ENCODE peak calls at places on chromosomes 4 and X, in five cellular contexts. One of them, this sample, is unnamed.

GRCh38 chr4:24824720-24825119 is 29.3 kb downstream of the SOD3 start:
- DNase-seq in colonic mucosa: no peak
- DNase-seq in endothelial cell of umbilical vein: no peak
- DNase-seq in HCT116: no peak
- DNase-seq in H1: no peak
- DNase-seq in this sample: no peak

GRCh38 chr4:56861365-56861764 is 39.9 kb upstream of the SPINK2 start:
- DNase-seq in H1: no peak
- DNase-seq in colonic mucosa: no peak
- DNase-seq in HCT116: no peak
- DNase-seq in endothelial cell of umbilical vein: no peak
- DNase-seq in this sample: peak; percentile 31

GRCh38 chr4:186642998-186643397 is 80.7 kb downstream of the FAT1 start:
- DNase-seq in colonic mucosa: no peak
- DNase-seq in HCT116: no peak
- DNase-seq in endothelial cell of umbilical vein: no peak
- DNase-seq in H1: no peak
- DNase-seq in this sample: no peak

GRCh38 chr4:138235419-138235952 is 6.7 kb downstream of the SLC7A11 start:
- DNase-seq in HCT116: peak; percentile 15
- DNase-seq in colonic mucosa: no peak
- DNase-seq in H1: no peak
- DNase-seq in endothelial cell of umbilical vein: peak; percentile 96
- DNase-seq in this sample: peak; percentile 86

GRCh38 chrX:20459410-20460350 is 193.0 kb upstream of the RPS6KA3 start:
- DNase-seq in endothelial cell of umbilical vein: no peak
- DNase-seq in H1: no peak
- DNase-seq in HCT116: no peak
- DNase-seq in colonic mucosa: no peak
- DNase-seq in this sample: no peak

GRCh38 chrX:45824471-45824870 is 623.8 kb upstream of the DIPK2B start:
- DNase-seq in H1: no peak
- DNase-seq in HCT116: peak; percentile 89
- DNase-seq in colonic mucosa: no peak
- DNase-seq in endothelial cell of umbilical vein: peak; percentile 92
- DNase-seq in this sample: peak; percentile 96

GRCh38 chrX:66638591-66639500 is at the start of gene EDA2R:
- DNase-seq in endothelial cell of umbilical vein: peak; percentile 30
- DNase-seq in HCT116: no peak
- DNase-seq in H1: peak; percentile 47
- DNase-seq in colonic mucosa: peak; percentile 44
- DNase-seq in this sample: no peak

GRCh38 chrX:30301977-30302376 is 7.2 kb downstream of the NR0B1 start:
- DNase-seq in endothelial cell of umbilical vein: no peak
- DNase-seq in H1: no peak
- DNase-seq in colonic mucosa: no peak
- DNase-seq in HCT116: no peak
- DNase-seq in this sample: peak; percentile 48

GRCh38 chr4:146398404-146398803 is 123.3 kb downstream of the SLC10A7 start:
- DNase-seq in H1: no peak
- DNase-seq in colonic mucosa: no peak
- DNase-seq in endothelial cell of umbilical vein: no peak
- DNase-seq in HCT116: no peak
- DNase-seq in this sample: no peak

GRCh38 chr4:127781303-127782024 is 658 bp upstream of the HSPA4L start:
- DNase-seq in colonic mucosa: no peak
- DNase-seq in endothelial cell of umbilical vein: no peak
- DNase-seq in HCT116: no peak
- DNase-seq in H1: no peak
- DNase-seq in this sample: peak; percentile 27

GRCh38 chr4:176439611-176440010 is 119.8 kb downstream of the SPCS3 start:
- DNase-seq in endothelial cell of umbilical vein: no peak
- DNase-seq in H1: no peak
- DNase-seq in colonic mucosa: no peak
- DNase-seq in HCT116: no peak
- DNase-seq in this sample: no peak

GRCh38 chr4:41865306-41865980 is 69.8 kb upstream of the TMEM33 start:
- DNase-seq in H1: peak; percentile 55
- DNase-seq in HCT116: no peak
- DNase-seq in endothelial cell of umbilical vein: no peak
- DNase-seq in colonic mucosa: no peak
- DNase-seq in this sample: no peak

GRCh38 chr4:186642530-186642929 is 81.1 kb downstream of the FAT1 start:
- DNase-seq in HCT116: no peak
- DNase-seq in endothelial cell of umbilical vein: no peak
- DNase-seq in H1: no peak
- DNase-seq in colonic mucosa: no peak
- DNase-seq in this sample: no peak

DNA sequence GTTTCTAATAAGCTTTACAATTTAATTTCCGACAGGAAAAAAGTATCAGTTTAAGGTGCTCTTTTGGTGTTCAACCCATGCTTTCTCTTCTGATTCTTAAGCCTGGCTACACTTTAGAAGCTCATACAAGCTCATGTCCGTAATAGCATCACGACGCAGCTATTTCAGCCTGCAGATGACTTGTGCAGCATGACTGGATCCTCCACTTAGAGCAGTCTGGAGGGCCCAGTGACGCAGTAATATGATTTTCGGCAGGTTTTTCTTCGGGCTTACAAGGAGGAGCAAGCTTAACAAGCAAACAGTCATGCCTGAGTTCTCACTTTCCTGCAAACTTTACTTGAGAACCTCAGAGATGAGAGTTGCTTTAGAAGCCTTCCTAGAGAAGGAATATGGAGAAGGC is 85.3 kb upstream of the MAML3 start:
- DNase-seq in colonic mucosa: no peak
- DNase-seq in endothelial cell of umbilical vein: no peak
- DNase-seq in HCT116: no peak
- DNase-seq in H1: no peak
- DNase-seq in this sample: no peak
- H3K9ac ChIP-seq in colonic mucosa: no peak overlapping the region
- H3K9ac ChIP-seq in endothelial cell of umbilical vein: no peak overlapping the region
- H3K9ac ChIP-seq in HCT116: no peak overlapping the region
- H3K9ac ChIP-seq in H1: no peak overlapping the region
- H3K9ac ChIP-seq in this sample: no peak overlapping the region

GRCh38 chr4:87975466-87975865 is at the start of gene SPP1:
- DNase-seq in colonic mucosa: no peak
- DNase-seq in H1: no peak
- DNase-seq in HCT116: no peak
- DNase-seq in endothelial cell of umbilical vein: no peak
- DNase-seq in this sample: no peak
- H3K9ac ChIP-seq in colonic mucosa: no peak within 1 kb of the TSS
- H3K9ac ChIP-seq in H1: no peak within 1 kb of the TSS
- H3K9ac ChIP-seq in HCT116: no peak within 1 kb of the TSS
- H3K9ac ChIP-seq in endothelial cell of umbilical vein: no peak within 1 kb of the TSS
- H3K9ac ChIP-seq in this sample: no peak within 1 kb of the TSS

DNA sequence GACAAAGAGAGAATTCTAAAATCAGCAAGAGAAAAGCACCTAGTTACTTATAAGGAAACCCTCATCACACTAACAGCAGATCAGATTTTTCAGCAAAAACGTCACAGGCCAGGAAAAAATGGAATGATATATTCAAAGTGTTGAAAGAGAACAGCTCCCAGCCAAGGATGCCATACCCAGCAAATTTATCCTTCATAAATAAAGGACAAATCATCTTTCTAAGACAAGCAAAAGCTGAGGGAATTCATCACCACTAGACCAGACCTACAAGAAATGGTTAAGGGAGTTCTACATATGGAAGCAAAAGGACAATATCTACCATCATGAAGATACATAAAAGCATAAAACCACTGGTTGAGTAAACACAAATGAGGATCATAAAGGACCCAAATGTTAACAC is 53.6 kb downstream of the MANBA start:
- DNase-seq in HCT116: no peak
- DNase-seq in colonic mucosa: no peak
- DNase-seq in endothelial cell of umbilical vein: no peak
- DNase-seq in H1: no peak
- DNase-seq in this sample: no peak
- H3K9ac ChIP-seq in HCT116: no peak overlapping the region
- H3K9ac ChIP-seq in colonic mucosa: no peak overlapping the region
- H3K9ac ChIP-seq in endothelial cell of umbilical vein: no peak overlapping the region
- H3K9ac ChIP-seq in H1: no peak overlapping the region
- H3K9ac ChIP-seq in this sample: no peak overlapping the region

GRCh38 chr4:140740906-140741670 is 15.1 kb downstream of the TBC1D9 start:
- DNase-seq in endothelial cell of umbilical vein: no peak
- DNase-seq in H1: no peak
- DNase-seq in HCT116: no peak
- DNase-seq in colonic mucosa: no peak
- DNase-seq in this sample: no peak

GRCh38 chr4:140743194-140743931 is 12.8 kb downstream of the TBC1D9 start:
- DNase-seq in H1: no peak
- DNase-seq in colonic mucosa: no peak
- DNase-seq in endothelial cell of umbilical vein: peak; percentile 59
- DNase-seq in HCT116: no peak
- DNase-seq in this sample: peak; percentile 35

GRCh38 chr4:140740422-140740821 is 15.8 kb downstream of the TBC1D9 start:
- DNase-seq in colonic mucosa: no peak
- DNase-seq in HCT116: no peak
- DNase-seq in endothelial cell of umbilical vein: peak; percentile 24
- DNase-seq in H1: no peak
- DNase-seq in this sample: no peak

GRCh38 chr4:140744421-140744820 is 11.8 kb downstream of the TBC1D9 start:
- DNase-seq in endothelial cell of umbilical vein: no peak
- DNase-seq in colonic mucosa: no peak
- DNase-seq in HCT116: no peak
- DNase-seq in H1: no peak
- DNase-seq in this sample: no peak

GRCh38 chr4:140742838-140743193 is 13.4 kb downstream of the TBC1D9 start:
- DNase-seq in endothelial cell of umbilical vein: no peak
- DNase-seq in HCT116: no peak
- DNase-seq in H1: no peak
- DNase-seq in colonic mucosa: no peak
- DNase-seq in this sample: no peak
- H3K9ac ChIP-seq in endothelial cell of umbilical vein: no peak overlapping the region
- H3K9ac ChIP-seq in HCT116: no peak overlapping the region
- H3K9ac ChIP-seq in H1: no peak overlapping the region
- H3K9ac ChIP-seq in colonic mucosa: no peak overlapping the region
- H3K9ac ChIP-seq in this sample: no peak overlapping the region

DNA sequence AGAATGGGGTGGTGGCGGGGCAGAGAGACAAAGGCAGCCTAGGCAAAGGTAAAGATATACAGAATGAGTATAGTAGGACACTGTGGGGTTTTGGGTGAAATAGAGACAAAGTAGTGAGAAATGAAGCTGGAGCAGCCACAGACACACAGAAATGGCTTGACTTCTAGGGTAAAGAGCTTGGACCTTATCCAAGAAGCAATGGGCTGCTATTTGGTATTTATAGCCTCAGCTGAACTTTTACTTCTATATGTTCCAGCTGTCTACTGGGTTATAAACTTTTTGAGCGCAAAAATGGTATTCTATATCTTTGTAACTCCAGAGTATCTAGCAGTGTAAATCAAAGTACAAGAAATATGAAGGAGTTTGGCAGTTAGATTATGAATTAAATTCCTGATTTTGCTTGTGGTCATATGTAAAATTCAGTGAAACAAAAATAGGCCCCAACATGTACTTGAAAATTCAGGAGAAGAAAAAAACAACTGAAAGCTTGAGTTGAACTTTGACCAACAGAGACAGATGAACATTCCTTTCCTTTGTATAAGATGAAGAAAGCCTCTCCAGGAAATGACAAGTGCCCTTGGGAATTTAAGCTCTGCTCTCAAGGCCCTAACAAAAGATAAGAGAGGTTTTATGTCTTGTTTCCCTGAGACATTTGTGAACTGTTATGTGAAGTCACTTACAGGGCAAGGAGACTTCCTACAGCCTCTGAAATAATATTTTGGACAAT is 354.1 kb downstream of the CHIC1 start:
- DNase-seq in endothelial cell of umbilical vein: peak; percentile 90
- DNase-seq in H1: no peak
- DNase-seq in HCT116: peak; percentile 4
- DNase-seq in colonic mucosa: no peak
- DNase-seq in this sample: peak; percentile 83
- H3K9ac ChIP-seq in endothelial cell of umbilical vein: peak overlapping the region; percentile 65
- H3K9ac ChIP-seq in H1: no peak overlapping the region
- H3K9ac ChIP-seq in HCT116: no peak overlapping the region
- H3K9ac ChIP-seq in colonic mucosa: no peak overlapping the region
- H3K9ac ChIP-seq in this sample: no peak overlapping the region

GRCh38 chrX:102654696-102655095 is 3.4 kb downstream of the GPRASP1 start:
- DNase-seq in H1: no peak
- DNase-seq in HCT116: no peak
- DNase-seq in endothelial cell of umbilical vein: no peak
- DNase-seq in colonic mucosa: no peak
- DNase-seq in this sample: no peak

GRCh38 chrX:102658551-102658950 is 7.3 kb downstream of the GPRASP1 start:
- DNase-seq in H1: no peak
- DNase-seq in endothelial cell of umbilical vein: no peak
- DNase-seq in HCT116: no peak
- DNase-seq in colonic mucosa: no peak
- DNase-seq in this sample: no peak

GRCh38 chrX:102659790-102660757 is 8.8 kb downstream of the GPRASP1 start:
- DNase-seq in colonic mucosa: peak; percentile 91
- DNase-seq in H1: peak; percentile 78
- DNase-seq in HCT116: no peak
- DNase-seq in endothelial cell of umbilical vein: peak; percentile 74
- DNase-seq in this sample: no peak
- H3K9ac ChIP-seq in colonic mucosa: peak overlapping the region; percentile 26
- H3K9ac ChIP-seq in H1: peak overlapping the region; percentile 54
- H3K9ac ChIP-seq in HCT116: no peak overlapping the region
- H3K9ac ChIP-seq in endothelial cell of umbilical vein: peak overlapping the region; percentile 60
- H3K9ac ChIP-seq in this sample: no peak overlapping the region

DNA sequence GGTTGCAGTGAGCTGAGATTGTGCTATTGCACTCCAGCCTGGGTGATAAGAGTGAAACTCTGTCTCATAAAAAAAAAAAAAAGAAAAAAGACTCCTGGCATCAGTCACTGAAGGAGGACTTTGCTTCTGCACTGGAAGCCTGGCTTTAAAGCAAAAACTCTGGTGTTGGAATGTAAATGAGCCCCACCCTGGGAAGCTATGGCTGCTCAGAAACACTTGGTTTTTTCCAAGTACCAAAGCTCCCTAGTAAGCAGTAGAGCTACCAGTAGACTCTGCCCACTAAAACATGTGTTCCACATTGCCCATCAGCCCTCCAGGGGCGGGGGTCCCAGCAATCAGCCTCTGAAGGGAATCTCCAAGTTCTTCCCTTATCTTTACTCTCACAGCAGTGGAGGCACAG is 154.4 kb downstream of the SHROOM3 start:
- DNase-seq in colonic mucosa: peak; percentile 68
- DNase-seq in H1: no peak
- DNase-seq in HCT116: no peak
- DNase-seq in endothelial cell of umbilical vein: no peak
- DNase-seq in this sample: peak; percentile 26
- H3K9ac ChIP-seq in colonic mucosa: no peak overlapping the region
- H3K9ac ChIP-seq in H1: no peak overlapping the region
- H3K9ac ChIP-seq in HCT116: peak overlapping the region; percentile 57
- H3K9ac ChIP-seq in endothelial cell of umbilical vein: no peak overlapping the region
- H3K9ac ChIP-seq in this sample: no peak overlapping the region

This sample was measured in PC-3.